ENCODE peak calls at places on chromosome 9, in six cellular contexts. S, R, G, T, L and P are unnamed samples.
A peak's percentile ranks its signal among the peaks of the same experiment; 100 is the strongest.

GRCh38 chr9:91589101-91589553 is 165.5 kb upstream of the NFIL3 start:
- DNase-seq in S (peak; percentile 31), R (no peak), G (peak; percentile 97), T (no peak), L (no peak), P (no peak)

GRCh38 chr9:131758972-131759647 is 19.2 kb upstream of the RAPGEF1 start:
- DNase-seq in S (no peak), R (no peak), G (no peak), T (no peak), L (no peak), P (no peak)

GRCh38 chr9:21252727-21253547 is 13.1 kb upstream of the IFNA14 start:
- DNase-seq in S (no peak), R (peak; percentile 5), G (peak; percentile 49), T (no peak), L (peak; percentile 29), P (no peak)

GRCh38 chr9:93579711-93580516 is 3.5 kb downstream of the PHF2 start:
- DNase-seq in S (no peak), R (no peak), G (no peak), T (no peak), L (no peak), P (no peak)

GRCh38 chr9:124044448-124044847 is 32.9 kb downstream of the LHX2 start:
- DNase-seq in S (no peak), R (no peak), G (no peak), T (no peak), L (no peak), P (no peak)

GRCh38 chr9:128735373-128735772 is 11.4 kb upstream of the ZDHHC12 start:
- DNase-seq in S (no peak), R (no peak), G (no peak), T (no peak), L (no peak), P (no peak)

GRCh38 chr9:121192959-121193645 is 8.6 kb downstream of the RAB14 start:
- DNase-seq in S (no peak), R (no peak), G (peak; percentile 43), T (no peak), L (peak; percentile 20), P (no peak)

GRCh38 chr9:75616052-75616451 is 274.4 kb upstream of the PCSK5 start:
- DNase-seq in S (no peak), R (no peak), G (no peak), T (no peak), L (no peak), P (no peak)

GRCh38 chr9:116027511-116027910 is 126.1 kb upstream of the PAPPA start:
- DNase-seq in S (no peak), R (no peak), G (peak; percentile 91), T (no peak), L (no peak), P (no peak)

GRCh38 chr9:137647096-137647709 is 28.4 kb downstream of the EHMT1 start:
- DNase-seq in S (no peak), R (no peak), G (no peak), T (no peak), L (peak; percentile 30), P (no peak)

GRCh38 chr9:127449332-127449966 is 1.8 kb downstream of the RPL12 start:
- DNase-seq in S (no peak), R (no peak), G (no peak), T (no peak), L (no peak), P (no peak)

GRCh38 chr9:114936566-114936965 is 6.2 kb upstream of the TNFSF8 start:
- DNase-seq in S (no peak), R (no peak), G (no peak), T (no peak), L (no peak), P (no peak)

GRCh38 chr9:20048985-20049384 is 260.1 kb upstream of the SLC24A2 start:
- DNase-seq in S (no peak), R (no peak), G (no peak), T (no peak), L (no peak), P (no peak)

GRCh38 chr9:69611221-69611620 is 61.0 kb downstream of the APBA1 start:
- DNase-seq in S (no peak), R (no peak), G (no peak), T (no peak), L (no peak), P (no peak)

GRCh38 chr9:128321879-128322341 is 337 bp downstream of the TRUB2 start:
- DNase-seq in S (no peak), R (no peak), G (no peak), T (no peak), L (no peak), P (no peak)